ENCODE peak calls at places on chromosomes 11 and 22, in four cellular contexts. O, G, W and N are unnamed samples.

GRCh38 chr11:11348303-11348702 is 4.7 kb downstream of the CSNK2A3 start:
- DNase-seq in O (no peak), G (no peak), W (no peak), N (no peak)

GRCh38 chr22:37427128-37427710 is at the start of gene ELFN2:
- DNase-seq in O (no peak), G (no peak), W (no peak), N (no peak)

GRCh38 chr22:39170825-39171622 is 18.5 kb upstream of the CBX7 start:
- DNase-seq in O (peak), G (peak), W (peak), N (no peak)

GRCh38 chr11:131179867-131180266 is 190.5 kb upstream of the NTM start:
- DNase-seq in O (no peak), G (no peak), W (no peak), N (no peak)

GRCh38 chr22:45334528-45334927 is 24.8 kb downstream of the FAM118A start:
- DNase-seq in O (no peak), G (no peak), W (no peak), N (no peak)

GRCh38 chr11:69040581-69041260 is 8.0 kb upstream of the TPCN2 start:
- DNase-seq in O (no peak), G (no peak), W (no peak), N (no peak)

GRCh38 chr22:40051322-40051721 is 56.6 kb downstream of the FAM83F start:
- DNase-seq in O (no peak), G (no peak), W (no peak), N (no peak)

GRCh38 chr11:130999086-130999485 is 82.8 kb upstream of the SNX19 start:
- DNase-seq in O (no peak), G (no peak), W (no peak), N (no peak)

GRCh38 chr11:3971756-3972404 is 116.4 kb downstream of the STIM1 start:
- DNase-seq in O (no peak), G (no peak), W (no peak), N (no peak)

GRCh38 chr22:33975841-33976240 is 55.6 kb upstream of the LARGE1 start:
- DNase-seq in O (no peak), G (no peak), W (no peak), N (no peak)

GRCh38 chr22:25368271-25368670 is 148.8 kb downstream of the CRYBB2 start:
- DNase-seq in O (no peak), G (no peak), W (no peak), N (no peak)

GRCh38 chr11:69144316-69144715 is 11.4 kb upstream of the SMIM38 start:
- DNase-seq in O (no peak), G (no peak), W (no peak), N (no peak)

GRCh38 chr22:26894766-26895485 is 237.5 kb downstream of the MIAT start:
- DNase-seq in O (peak), G (peak), W (no peak), N (no peak)

GRCh38 chr11:57635236-57635635 is 14.5 kb downstream of the YPEL4 start:
- DNase-seq in O (no peak), G (no peak), W (no peak), N (no peak)

GRCh38 chr11:1285316-1285744 is 24.1 kb downstream of the TOLLIP start:
- DNase-seq in O (no peak), G (no peak), W (no peak), N (no peak)

GRCh38 chr11:119356349-119357031 is 10.0 kb upstream of the MFRP start:
- DNase-seq in O (no peak), G (peak), W (peak), N (peak)

GRCh38 chr22:17999851-18000250 is 24.5 kb downstream of the MICAL3 start:
- DNase-seq in O (no peak), G (no peak), W (peak), N (no peak)

GRCh38 chr22:38927033-38927789 is 30.2 kb upstream of the APOBEC3A start:
- DNase-seq in O (peak), G (peak), W (peak), N (no peak)

GRCh38 chr11:3684129-3684685 is 13.0 kb upstream of the CHRNA10 start:
- DNase-seq in O (no peak), G (no peak), W (no peak), N (peak)

GRCh38 chr22:21709688-21710087 is 25.9 kb downstream of the YPEL1 start:
- DNase-seq in O (no peak), G (no peak), W (no peak), N (no peak)

GRCh38 chr11:87445002-87445401 is 407.3 kb downstream of the TMEM135 start:
- DNase-seq in O (no peak), G (no peak), W (no peak), N (no peak)

GRCh38 chr11:1749020-1749758 is 1.2 kb downstream of the IFITM10 start:
- DNase-seq in O (no peak), G (no peak), W (no peak), N (no peak)

GRCh38 chr11:128501576-128502549 is 85.5 kb downstream of the ETS1 start:
- DNase-seq in O (no peak), G (no peak), W (no peak), N (no peak)

GRCh38 chr22:36144886-36145541 is 15.5 kb downstream of the APOL3 start:
- DNase-seq in O (peak), G (peak), W (peak), N (peak)

GRCh38 chr11:24005202-24005876 is 491.5 kb upstream of the LUZP2 start:
- DNase-seq in O (no peak), G (no peak), W (no peak), N (no peak)

GRCh38 chr11:130918081-130918480 is 1.8 kb upstream of the SNX19 start:
- DNase-seq in O (no peak), G (no peak), W (no peak), N (no peak)

GRCh38 chr11:134592391-134592990 is 180.4 kb upstream of the B3GAT1 start:
- DNase-seq in O (peak), G (peak), W (peak), N (peak)

GRCh38 chr22:35835998-35836691 is 118.5 kb downstream of the APOL5 start:
- DNase-seq in O (no peak), G (peak), W (no peak), N (no peak)

GRCh38 chr11:122145715-122146274 is 29.8 kb upstream of the BLID start:
- DNase-seq in O (no peak), G (no peak), W (no peak), N (no peak)

GRCh38 chr11:70322653-70323052 is 52.2 kb downstream of the PPFIA1 start:
- DNase-seq in O (no peak), G (no peak), W (no peak), N (no peak)

GRCh38 chr11:66854729-66855211 is 2.1 kb upstream of the LRFN4 start:
- DNase-seq in O (no peak), G (no peak), W (no peak), N (no peak)